ENCODE peak calls at places on chromosomes 5 and 9, in ten cellular contexts. D, S, O, G, J, R, F, M, Q and L are unnamed samples.

GRCh38 chr9:125513634-125514413 is 193.2 kb downstream of the MAPKAP1 start:
- DNase-seq in F (peak), J (no peak), G (peak), S (peak), R (no peak), M (no peak), D (peak), Q (peak), O (no peak), L (no peak)

GRCh38 chr5:137672001-137672400 is 63.9 kb downstream of the KLHL3 start:
- DNase-seq in M (no peak), F (no peak), J (no peak), D (no peak), O (no peak), Q (no peak), G (no peak), S (no peak), R (no peak), L (no peak)

GRCh38 chr5:88085462-88085861 is 183.2 kb downstream of the TMEM161B start:
- DNase-seq in D (no peak), R (no peak), J (no peak), S (no peak), F (no peak), O (no peak), Q (no peak), M (no peak), G (no peak), L (no peak)

GRCh38 chr5:40991168-40991980 is 79.8 kb downstream of the MROH2B start:
- DNase-seq in O (peak), R (no peak), G (no peak), M (no peak), Q (no peak), F (peak), D (no peak), J (peak), S (peak), L (no peak)

GRCh38 chr9:113361304-113362018 is 12.1 kb downstream of the BSPRY start:
- DNase-seq in G (no peak), Q (no peak), J (no peak), F (no peak), S (peak), R (no peak), D (no peak), M (no peak), O (no peak), L (no peak)

GRCh38 chr9:137019891-137020683 is 8.0 kb downstream of the ABCA2 start:
- DNase-seq in R (no peak), S (no peak), J (no peak), D (no peak), F (no peak), G (no peak), O (no peak), Q (no peak), M (peak), L (no peak)

GRCh38 chr5:133340002-133340755 is 272.2 kb downstream of the FSTL4 start:
- DNase-seq in M (no peak), F (no peak), O (no peak), S (no peak), Q (no peak), J (no peak), R (no peak), G (no peak), D (no peak), L (no peak)

GRCh38 chr5:171226096-171226495 is 83.0 kb upstream of the TLX3 start:
- DNase-seq in M (no peak), S (peak), D (no peak), R (no peak), J (no peak), Q (no peak), F (no peak), O (no peak), G (no peak), L (no peak)

GRCh38 chr9:131762356-131762932 is 22.6 kb upstream of the RAPGEF1 start:
- DNase-seq in J (peak), F (peak), D (peak), G (peak), S (peak), M (peak), R (peak), Q (peak), O (peak), L (peak)

GRCh38 chr9:128625391-128626145 is 31.1 kb downstream of the DYNC2I2 start:
- DNase-seq in F (no peak), M (peak), S (peak), G (no peak), D (no peak), J (peak), Q (no peak), R (no peak), O (no peak), L (no peak)

GRCh38 chr5:57772512-57772911 is 289.9 kb upstream of the ACTBL2 start:
- DNase-seq in G (no peak), F (no peak), S (no peak), M (no peak), J (no peak), Q (no peak), D (no peak), O (no peak), R (no peak), L (no peak)

GRCh38 chr5:162638849-162639248 is 571.3 kb downstream of the GABRG2 start:
- DNase-seq in D (no peak), O (no peak), M (peak), J (no peak), R (no peak), F (no peak), G (no peak), S (no peak), Q (no peak), L (no peak)

GRCh38 chr9:137222190-137223077 is at the start of gene RNF208:
- DNase-seq in Q (peak), O (no peak), R (no peak), J (no peak), F (no peak), D (no peak), M (peak), S (no peak), G (no peak), L (no peak)

GRCh38 chr5:158921441-158922262 is 178.1 kb downstream of the EBF1 start:
- DNase-seq in R (no peak), G (no peak), O (no peak), D (no peak), M (no peak), J (no peak), S (peak), Q (no peak), F (no peak), L (no peak)

GRCh38 chr5:78137290-78137689 is 157.2 kb downstream of the AP3B1 start:
- DNase-seq in S (no peak), M (no peak), R (no peak), F (no peak), D (no peak), Q (no peak), J (no peak), G (no peak), O (no peak), L (no peak)

GRCh38 chr5:5421149-5421960 is 1.1 kb upstream of the ICE1 start:
- DNase-seq in F (no peak), S (no peak), R (no peak), Q (no peak), J (no peak), D (no peak), O (no peak), G (no peak), M (peak), L (no peak)

DNA sequence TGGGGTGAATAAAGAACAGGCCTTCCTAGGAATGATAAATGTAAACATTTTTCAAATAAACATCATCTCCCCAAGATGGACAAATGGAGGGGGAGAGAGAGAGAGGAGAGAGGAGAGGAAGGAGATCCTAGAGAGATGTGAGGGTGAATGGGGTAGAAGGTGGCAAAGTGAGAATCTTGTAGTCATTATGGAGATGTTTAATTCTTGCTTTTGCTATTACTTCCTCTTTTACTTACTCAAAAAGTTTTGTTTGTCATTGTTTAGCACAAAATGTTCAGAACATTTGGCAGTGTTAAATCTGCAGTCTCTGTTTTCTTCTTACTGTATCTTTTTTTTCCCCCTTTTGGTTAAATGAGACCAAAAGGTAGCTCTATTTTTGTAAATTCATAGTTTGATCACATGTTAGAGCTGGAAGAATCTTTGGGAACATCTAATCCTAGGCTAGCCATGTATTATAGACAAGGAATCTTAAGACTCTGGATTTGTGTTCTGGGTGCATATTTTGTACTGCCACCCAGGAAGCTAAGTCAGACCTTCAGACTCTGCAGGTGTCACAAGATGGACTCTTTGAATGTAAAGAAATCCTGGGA is 266.1 kb downstream of the NTRK2 start:
- DNase-seq in Q (no peak), D (no peak), M (no peak), S (no peak), G (no peak), J (no peak), F (no peak), O (no peak), R (no peak), L (no peak)
- TF ChIP-seq CTCF in Q (no peak), D (no peak), M (no peak), S (no peak), G (no peak), J (no peak), F (no peak), O (no peak), R (no peak), L (no peak)

DNA sequence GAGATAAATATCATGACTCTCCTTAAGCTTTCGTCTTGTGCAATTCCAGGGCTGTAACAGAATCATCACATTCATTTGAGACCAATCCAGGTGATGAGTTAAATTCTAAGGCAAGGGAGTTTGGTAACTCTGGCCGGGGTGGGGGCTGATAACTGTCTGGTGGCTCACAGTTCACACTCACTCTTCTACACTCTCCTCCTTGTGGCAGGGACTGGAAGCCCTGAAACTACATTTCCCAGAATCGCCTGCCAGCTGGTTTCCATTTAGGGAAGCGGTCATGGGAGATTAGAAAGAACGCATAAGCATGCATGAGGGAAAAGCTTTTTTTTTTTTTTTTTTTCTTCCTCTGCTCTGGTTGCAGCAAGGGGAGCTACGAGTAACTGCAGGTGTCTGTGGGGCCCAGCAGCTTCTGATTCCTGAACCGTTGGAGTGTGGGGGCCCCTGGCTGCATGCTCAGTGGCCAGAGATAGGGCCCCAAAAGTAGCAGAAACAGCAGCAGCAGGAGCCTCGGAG is 154.8 kb upstream of the TBC1D2 start:
- DNase-seq in Q (no peak), M (peak), F (no peak), D (no peak), G (no peak), O (no peak), S (peak), R (peak), J (peak), L (no peak)
- TF ChIP-seq CTCF in Q (no peak), M (no peak), F (no peak), D (no peak), G (no peak), O (no peak), S (peak), R (peak), J (no peak), L (no peak)

GRCh38 chr5:164597293-164597900 is 1092.0 kb downstream of the MAT2B start:
- DNase-seq in R (no peak), D (peak), J (peak), M (peak), O (no peak), S (no peak), F (no peak), Q (peak), G (peak), L (no peak)
- TF ChIP-seq CTCF in R (no peak), D (peak), J (no peak), M (peak), O (no peak), S (peak), F (no peak), Q (peak), G (peak), L (no peak)

DNA sequence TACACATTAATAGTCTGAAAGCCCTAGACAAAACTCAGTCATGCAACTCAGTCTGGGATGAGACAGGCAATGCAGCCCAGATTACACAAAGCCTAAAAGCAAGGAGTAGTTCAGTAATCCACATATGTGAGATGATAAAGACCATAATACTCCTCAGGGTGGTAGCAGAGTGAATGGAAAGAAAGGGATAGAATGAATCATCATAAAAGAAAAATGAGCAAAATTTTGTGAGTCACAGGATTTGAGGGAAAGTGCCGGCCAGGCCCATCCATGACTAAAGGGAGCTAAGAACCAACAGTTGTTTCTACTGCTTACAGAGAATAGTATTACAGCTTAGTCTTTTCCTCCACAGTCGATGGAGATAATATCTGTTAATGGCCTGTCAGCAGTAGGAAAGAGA is 90.0 kb upstream of the POU5F2 start:
- DNase-seq in J (no peak), R (no peak), Q (no peak), S (peak), M (no peak), G (no peak), D (no peak), F (no peak), O (no peak), L (no peak)
- TF ChIP-seq CTCF in J (no peak), R (no peak), Q (no peak), S (no peak), M (no peak), G (no peak), D (no peak), F (no peak), O (no peak), L (no peak)

DNA sequence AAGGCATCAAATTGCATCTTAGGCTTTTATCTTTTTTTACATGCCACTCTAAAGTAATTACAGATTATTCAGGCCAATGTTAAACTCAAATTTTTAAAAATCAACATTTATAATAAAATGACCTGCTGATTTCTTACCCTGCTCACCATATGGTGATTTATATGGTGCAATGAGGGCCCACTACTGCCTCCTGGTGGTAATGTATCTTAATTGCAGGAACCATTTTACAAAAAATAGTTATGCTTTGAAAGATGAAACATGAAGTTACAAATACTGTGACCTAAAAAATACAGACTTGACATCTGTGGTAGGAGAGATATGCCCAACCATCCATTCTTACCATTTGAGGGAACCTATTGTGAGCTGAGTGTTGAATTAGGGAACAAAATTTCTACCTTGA is 292.6 kb upstream of the TAS2R1 start:
- DNase-seq in R (no peak), O (no peak), S (no peak), F (no peak), J (no peak), G (no peak), Q (no peak), M (no peak), D (no peak), L (no peak)
- TF ChIP-seq CTCF in R (no peak), O (no peak), S (peak), F (no peak), J (no peak), G (peak), Q (peak), M (peak), D (no peak), L (no peak)

DNA sequence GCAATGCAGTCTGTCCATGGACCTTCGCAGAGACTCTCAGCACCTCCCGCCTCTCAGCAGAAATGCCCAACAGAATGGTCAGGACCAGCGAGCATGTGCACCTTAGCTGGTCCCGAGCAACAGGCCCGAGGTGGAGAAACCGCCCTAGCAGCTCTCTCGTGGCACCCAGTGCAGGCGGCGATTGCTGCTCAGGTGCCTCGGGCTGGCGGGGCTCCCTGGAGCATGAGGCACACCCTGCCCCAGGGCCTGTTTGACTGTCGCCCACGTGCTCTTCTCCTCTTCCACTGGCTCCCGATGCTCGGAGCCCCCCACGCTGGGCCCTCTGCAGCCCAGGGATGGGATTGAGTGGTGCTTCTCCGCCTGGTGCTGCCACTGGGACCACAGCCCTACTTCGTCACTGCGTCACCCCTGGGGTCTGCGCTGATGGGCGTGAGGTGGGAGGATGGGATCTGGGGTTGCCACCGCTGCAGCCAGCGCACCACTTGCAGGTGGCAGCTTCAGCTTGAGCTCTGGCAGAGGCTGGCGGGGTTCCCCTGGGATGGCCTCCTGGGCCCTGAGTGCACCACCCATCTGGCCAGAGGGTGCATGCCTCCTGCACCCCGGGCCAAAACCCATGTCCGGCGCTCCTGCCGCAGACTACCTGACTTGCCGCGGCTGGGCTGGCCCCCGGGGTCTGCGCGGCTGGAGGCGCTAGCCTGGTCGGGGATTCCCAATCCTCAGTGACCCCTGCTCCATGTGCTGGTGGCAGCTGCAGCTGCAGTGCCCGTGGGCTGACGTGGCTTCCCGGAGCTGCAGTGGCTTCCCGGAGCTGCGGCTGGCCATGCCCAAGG is 244.2 kb downstream of the FOXD4L6 start:
- DNase-seq in J (no peak), D (peak), M (no peak), Q (peak), S (no peak), G (peak), O (no peak), F (no peak), R (no peak), L (no peak)
- TF ChIP-seq CTCF in J (no peak), D (no peak), M (no peak), Q (no peak), S (no peak), G (no peak), O (no peak), F (no peak), R (no peak), L (no peak)

GRCh38 chr5:609088-609370 is 3.1 kb upstream of the CEP72 start:
- DNase-seq in S (no peak), F (no peak), R (no peak), D (no peak), O (no peak), Q (no peak), M (no peak), G (no peak), J (no peak), L (no peak)
- TF ChIP-seq CTCF in S (no peak), F (no peak), R (no peak), D (no peak), O (no peak), Q (no peak), M (no peak), G (no peak), J (no peak), L (no peak)

GRCh38 chr9:18824095-18824666 is 208.8 kb downstream of the SAXO1 start:
- DNase-seq in F (no peak), M (peak), O (no peak), Q (peak), J (peak), D (no peak), S (no peak), R (no peak), G (no peak), L (no peak)
- TF ChIP-seq CTCF in F (no peak), M (peak), O (no peak), Q (no peak), J (no peak), D (peak), S (peak), R (peak), G (peak), L (peak)